ENCODE peak calls at places on chromosome 3, in four cellular contexts. H is progenitor cell of endocrine pancreas; S is stimulated activated CD8-positive, alpha-beta memory T cell treated with anti-CD3 and anti-CD28 coated beads, Interleukin-2, amount 100 ng/mL, for 48 hours; T is NCI-H1694 treated with DMSO at 0.1 percent for 48 hours. E is an unnamed sample.

GRCh38 chr3:32238816-32239637 is 547 bp downstream of the CMTM8 start:
- DNase-seq in H (peak; percentile 25), S (peak; percentile 5), T (no peak), E (peak; percentile 37)

GRCh38 chr3:64717872-64718613 is 30.2 kb upstream of the ADAMTS9 start:
- DNase-seq in H (no peak), S (no peak), T (no peak), E (no peak)

GRCh38 chr3:142944346-142944745 is 19.1 kb downstream of the PAQR9 start:
- DNase-seq in H (no peak), S (no peak), T (no peak), E (no peak)

GRCh38 chr3:53044371-53045106 is 1.3 kb downstream of the SFMBT1 start:
- DNase-seq in H (no peak), S (peak; percentile 14), T (no peak), E (peak; percentile 73)

GRCh38 chr3:48543271-48543866 is 13.2 kb downstream of the PFKFB4 start:
- DNase-seq in H (no peak), S (no peak), T (peak; percentile 31), E (no peak)

GRCh38 chr3:190692256-190692655 is 170.2 kb downstream of the GMNC start:
- DNase-seq in H (no peak), S (no peak), T (no peak), E (no peak)

GRCh38 chr3:40162616-40163015 is 146.9 kb upstream of the EIF1B start:
- DNase-seq in H (no peak), S (no peak), T (no peak), E (no peak)

GRCh38 chr3:47010050-47010712 is 30.7 kb downstream of the NBEAL2 start:
- DNase-seq in H (no peak), S (no peak), T (no peak), E (no peak)

GRCh38 chr3:188712257-188712924 is 459.4 kb upstream of the TPRG1 start:
- DNase-seq in H (no peak), S (no peak), T (no peak), E (no peak)

GRCh38 chr3:191217331-191217730 is 18.3 kb downstream of the OSTN start:
- DNase-seq in H (no peak), S (no peak), T (no peak), E (no peak)

GRCh38 chr3:169542347-169542751 is 121.2 kb downstream of the MECOM start:
- DNase-seq in H (no peak), S (no peak), T (no peak), E (no peak)

GRCh38 chr3:138724433-138724832 is 110.3 kb downstream of the PIK3CB start:
- DNase-seq in H (no peak), S (no peak), T (no peak), E (no peak)

E was measured in 8988T.